ENCODE peak calls at places on chromosomes 7 and 10, in five cellular contexts. B is GM06990; I is mucosa of descending colon; U is activated CD8-positive, alpha-beta T cell treated with anti-CD3 and anti-CD28 coated beads for 36 hours; H is MM.1S. W is an unnamed sample.
A peak's percentile ranks its signal among the peaks of the same experiment; 100 is the strongest.

GRCh38 chr10:29895436-29895835 is 163.9 kb downstream of the JCAD start:
- DNase-seq in U (no peak), I (no peak), H (no peak), B (no peak), W (no peak)

GRCh38 chr7:41964354-41964753 is 261.5 kb upstream of the INHBA start:
- DNase-seq in H (no peak), B (no peak), U (no peak), I (no peak), W (no peak)

GRCh38 chr10:103367379-103367781 is 396 bp upstream of the TAF5 start:
- DNase-seq in I (no peak), H (peak; percentile 11), U (no peak), B (no peak), W (peak; percentile 30)

GRCh38 chr7:114813597-114813996 is 108.3 kb upstream of the MDFIC start:
- DNase-seq in U (no peak), I (no peak), H (no peak), B (no peak), W (no peak)

GRCh38 chr7:80724249-80724871 is 85.9 kb downstream of the CD36 start:
- DNase-seq in I (no peak), U (no peak), H (no peak), B (no peak), W (no peak)

GRCh38 chr10:29150010-29150409 is 138.9 kb upstream of the LYZL1 start:
- DNase-seq in B (no peak), I (no peak), H (no peak), U (no peak), W (no peak)

GRCh38 chr10:77457266-77457665 is 180.3 kb downstream of the KCNMA1 start:
- DNase-seq in U (no peak), B (no peak), I (no peak), H (no peak), W (no peak)

GRCh38 chr7:124089621-124090020 is 56.8 kb upstream of the TMEM229A start:
- DNase-seq in I (no peak), B (no peak), U (no peak), H (no peak), W (no peak)

GRCh38 chr10:84328303-84329093 is at the start of gene CCSER2:
- DNase-seq in I (peak; percentile 99), H (peak; percentile 89), U (peak; percentile 99), B (peak; percentile 89), W (peak; percentile 98)

GRCh38 chr7:94655562-94655883 is 410 bp downstream of the SGCE start:
- DNase-seq in U (no peak), H (no peak), I (peak; percentile 25), B (no peak), W (no peak)

GRCh38 chr7:43572516-43573049 is 10.3 kb upstream of the STK17A start:
- DNase-seq in I (no peak), H (peak; percentile 81), B (no peak), U (peak; percentile 66), W (no peak)

GRCh38 chr7:16780586-16780985 is 24.2 kb downstream of the AGR2 start:
- DNase-seq in U (no peak), I (no peak), B (no peak), H (no peak), W (no peak)

GRCh38 chr7:151696738-151697514 is 177.2 kb upstream of the RHEB start:
- DNase-seq in H (no peak), I (peak; percentile 83), B (no peak), U (no peak), W (no peak)

GRCh38 chr10:100978896-100979185 is 8.5 kb downstream of the MRPL43 start:
- DNase-seq in U (no peak), I (no peak), H (no peak), B (no peak), W (no peak)

GRCh38 chr7:120991570-120991969 is 3.1 kb downstream of the CPED1 start:
- DNase-seq in I (no peak), B (no peak), U (no peak), H (no peak), W (no peak)

GRCh38 chr10:49749556-49750491 is 12.3 kb downstream of the OGDHL start:
- DNase-seq in I (no peak), U (no peak), B (no peak), H (no peak), W (no peak)

GRCh38 chr7:96691692-96692091 is 18.0 kb downstream of the SEM1 start:
- DNase-seq in I (no peak), H (no peak), B (no peak), U (no peak), W (no peak)

GRCh38 chr7:4715385-4715770 is 33.3 kb downstream of the FOXK1 start:
- DNase-seq in B (no peak), I (no peak), H (no peak), U (no peak), W (no peak)

GRCh38 chr7:122887198-122887597 is 938 bp upstream of the CADPS2 start:
- DNase-seq in I (peak; percentile 64), B (no peak), H (peak; percentile 91), U (peak; percentile 5), W (peak; percentile 35)

GRCh38 chr10:46520941-46521340 is 35.5 kb downstream of the GPRIN2 start:
- DNase-seq in I (no peak), U (peak; percentile 0), B (no peak), H (no peak), W (no peak)

GRCh38 chr7:157410831-157411556 is 74.2 kb downstream of the DNAJB6 start:
- DNase-seq in I (no peak), U (no peak), B (no peak), H (no peak), W (no peak)

GRCh38 chr7:157412491-157413180 is 75.8 kb downstream of the DNAJB6 start:
- DNase-seq in U (no peak), B (no peak), H (no peak), I (peak; percentile 3), W (no peak)

GRCh38 chr7:157412021-157412443 is 75.2 kb downstream of the DNAJB6 start:
- DNase-seq in I (no peak), H (no peak), B (no peak), U (peak; percentile 61), W (no peak)

GRCh38 chr7:157409753-157410727 is 73.2 kb downstream of the DNAJB6 start:
- DNase-seq in H (no peak), B (no peak), I (no peak), U (no peak), W (no peak)

DNA sequence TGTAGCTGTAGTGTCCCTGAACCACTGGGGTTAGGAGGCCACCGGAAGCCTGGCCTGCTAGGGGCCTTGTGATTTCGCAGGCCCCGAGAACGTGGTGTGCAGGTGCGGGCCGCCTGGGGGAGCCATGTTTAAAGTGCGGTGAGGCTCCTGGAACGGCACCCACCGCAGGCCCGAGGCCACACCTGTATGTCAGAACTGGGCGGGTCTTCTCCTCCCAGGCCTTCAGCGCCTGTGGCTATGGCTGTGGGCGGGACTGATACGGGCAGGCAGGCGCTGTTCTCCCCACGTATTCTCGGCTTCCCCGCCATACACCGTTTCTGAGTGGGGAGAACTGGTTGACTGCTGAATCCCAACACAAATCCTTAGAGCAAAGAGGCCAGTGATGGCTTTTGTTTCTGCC is 74.8 kb downstream of the DNAJB6 start:
- DNase-seq in H (no peak), B (no peak), U (peak; percentile 49), I (peak; percentile 25), W (no peak)
- TF ChIP-seq CTCF in H (no peak), B (no peak), U (no peak), I (no peak), W (no peak)

GRCh38 chr10:132163278-132163765 is 23.4 kb upstream of the DPYSL4 start:
- DNase-seq in I (peak; percentile 81), U (peak; percentile 83), H (no peak), B (peak; percentile 62), W (peak; percentile 65)
- TF ChIP-seq CTCF in I (no peak), U (peak; percentile 44), H (peak; percentile 12), B (peak; percentile 6), W (no peak)

DNA sequence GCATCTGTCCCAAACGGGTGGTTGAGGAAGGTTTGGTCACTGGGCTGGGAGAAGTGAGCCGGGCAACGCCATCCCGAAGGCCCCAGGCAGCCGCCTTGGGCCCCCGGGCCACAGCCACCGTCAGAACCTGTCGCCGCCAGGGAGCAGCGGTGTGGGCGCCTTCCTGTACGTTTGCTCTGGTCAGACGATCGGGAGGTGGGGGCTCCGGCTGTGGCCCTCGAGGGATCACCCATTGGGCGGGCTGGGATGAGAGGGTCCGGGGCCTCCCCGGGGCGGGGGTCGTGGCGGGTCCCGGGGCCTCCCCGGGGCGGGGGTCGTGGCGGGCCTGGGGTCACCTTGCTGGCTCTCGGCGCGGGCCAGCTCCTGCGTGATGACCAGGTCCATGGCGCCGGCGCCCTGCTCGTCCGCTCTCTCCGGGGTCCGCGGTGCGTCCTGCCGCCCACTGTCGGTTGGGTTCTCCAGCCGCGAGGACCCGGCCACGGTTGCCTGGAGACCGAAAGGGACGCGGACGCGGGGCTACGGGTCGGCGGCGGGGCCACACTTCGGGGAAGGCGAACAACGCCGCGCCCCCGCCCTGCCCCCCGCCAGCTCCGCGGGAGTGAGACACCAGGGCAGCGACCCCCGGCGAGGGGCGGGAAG is at the start of gene CFAP46:
- DNase-seq in H (no peak), B (peak; percentile 57), I (no peak), U (peak; percentile 58), W (peak; percentile 83)
- TF ChIP-seq CTCF in H (no peak), B (no peak), I (no peak), U (no peak), W (peak; percentile 1)

GRCh38 chr10:70461397-70462348 is 16.9 kb upstream of the PALD1 start:
- DNase-seq in U (peak; percentile 69), B (no peak), H (peak; percentile 58), I (peak; percentile 65), W (peak; percentile 86)
- TF ChIP-seq CTCF in U (peak; percentile 85), B (peak; percentile 85), H (peak; percentile 87), I (peak; percentile 76), W (peak; percentile 94)

DNA sequence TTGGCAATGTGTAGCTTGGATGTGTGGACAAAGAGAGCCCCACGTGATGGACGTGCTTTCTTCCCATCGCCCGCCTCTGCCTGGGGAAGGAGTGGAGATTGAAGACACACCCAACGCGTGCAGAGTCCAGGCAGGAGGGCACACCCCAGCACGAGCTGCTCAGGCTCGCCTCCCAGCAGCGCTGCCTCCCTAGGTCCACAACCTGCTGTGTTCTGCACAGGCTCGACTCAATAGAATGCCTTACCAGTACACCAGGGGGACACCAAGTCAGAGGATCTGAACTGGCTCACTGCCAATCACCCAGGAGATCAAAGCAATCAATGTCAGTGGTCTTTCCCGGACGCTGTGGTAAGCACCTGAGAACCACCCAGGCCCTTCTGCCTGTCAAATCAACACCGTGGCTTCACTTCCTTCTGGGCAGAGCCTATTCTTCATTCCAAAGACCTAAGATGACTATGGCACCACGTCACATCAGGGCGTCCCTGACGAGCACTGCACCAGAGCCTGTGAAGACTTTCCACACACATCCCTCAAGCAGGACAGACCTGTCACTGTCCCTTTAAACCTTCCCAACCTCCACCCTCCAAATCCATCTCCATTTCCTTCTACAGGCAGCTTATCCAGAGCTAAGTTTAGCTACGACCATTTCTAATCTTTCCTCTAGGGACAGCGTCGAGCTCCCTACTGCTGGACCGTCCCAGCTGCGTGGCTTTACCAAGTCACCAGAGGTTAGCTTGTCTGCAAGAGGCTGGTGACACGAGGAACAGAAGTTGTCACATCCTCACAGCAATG is 72.3 kb downstream of the AMZ1 start:
- DNase-seq in H (no peak), I (peak; percentile 88), B (no peak), U (peak; percentile 56), W (no peak)
- TF ChIP-seq CTCF in H (peak; percentile 21), I (peak; percentile 18), B (no peak), U (peak; percentile 33), W (peak; percentile 21)